ENCODE peak calls at places on chromosomes 6 and 20, in five cellular contexts. F, N, O, J and T are unnamed samples.

GRCh38 chr20:21229163-21229562 is 74.0 kb upstream of the XRN2 start:
- DNase-seq in F (no peak), N (no peak), O (no peak), J (no peak), T (no peak)

GRCh38 chr6:22113046-22113766 is 183.6 kb downstream of the PRL start:
- DNase-seq in F (no peak), N (peak), O (peak), J (no peak), T (peak)

GRCh38 chr6:123127807-123128206 is 131.8 kb downstream of the CLVS2 start:
- DNase-seq in F (no peak), N (no peak), O (no peak), J (no peak), T (no peak)

GRCh38 chr6:14734416-14735340 is 511.2 kb upstream of the JARID2 start:
- DNase-seq in F (no peak), N (peak), O (no peak), J (no peak), T (peak)

GRCh38 chr6:24836116-24836515 is 37.4 kb upstream of the ARMH2 start:
- DNase-seq in F (no peak), N (no peak), O (no peak), J (no peak), T (no peak)

GRCh38 chr6:108732101-108732870 is 115.9 kb upstream of the ARMC2 start:
- DNase-seq in F (no peak), N (no peak), O (no peak), J (no peak), T (peak)

GRCh38 chr6:143397229-143398222 is 53.0 kb downstream of the ADAT2 start:
- DNase-seq in F (no peak), N (peak), O (peak), J (peak), T (peak)

GRCh38 chr20:25551413-25552210 is 33.7 kb downstream of the NINL start:
- DNase-seq in F (no peak), N (no peak), O (no peak), J (no peak), T (peak)

GRCh38 chr6:117545161-117545595 is 57.1 kb downstream of the GOPC start:
- DNase-seq in F (peak), N (no peak), O (no peak), J (no peak), T (no peak)

GRCh38 chr6:170542031-170542719 is 10.9 kb downstream of the PSMB1 start:
- DNase-seq in F (no peak), N (no peak), O (no peak), J (no peak), T (no peak)

GRCh38 chr6:21846541-21847451 is 253.2 kb downstream of the SOX4 start:
- DNase-seq in F (no peak), N (no peak), O (peak), J (no peak), T (no peak)

GRCh38 chr6:25340421-25340820 is 61.2 kb downstream of the CARMIL1 start:
- DNase-seq in F (no peak), N (no peak), O (no peak), J (no peak), T (no peak)

GRCh38 chr20:9202440-9203080 is 133.7 kb downstream of the PLCB4 start:
- DNase-seq in F (no peak), N (no peak), O (no peak), J (no peak), T (no peak)

GRCh38 chr6:11393713-11394627 is 143.6 kb upstream of the TMEM170B start:
- DNase-seq in F (no peak), N (no peak), O (no peak), J (no peak), T (peak)

GRCh38 chr6:166203641-166204222 is 36.1 kb upstream of the TBXT start:
- DNase-seq in F (no peak), N (no peak), O (no peak), J (no peak), T (no peak)

GRCh38 chr6:43937236-43938177 is 167.5 kb downstream of the VEGFA start:
- DNase-seq in F (no peak), N (no peak), O (no peak), J (no peak), T (no peak)

GRCh38 chr6:136968831-136969230 is 46.7 kb downstream of the SLC35D3 start:
- DNase-seq in F (no peak), N (peak), O (peak), J (no peak), T (no peak)

GRCh38 chr20:2651772-2652723 is at the start of gene NOP56:
- DNase-seq in F (peak), N (peak), O (peak), J (peak), T (peak)

GRCh38 chr20:47181056-47181862 is 175.2 kb downstream of the ZMYND8 start:
- DNase-seq in F (peak), N (peak), O (no peak), J (no peak), T (peak)

GRCh38 chr6:1609662-1610496 is at the start of gene FOXC1:
- DNase-seq in F (peak), N (peak), O (peak), J (peak), T (peak)

GRCh38 chr6:153170511-153170910 is 39.4 kb upstream of the RGS17 start:
- DNase-seq in F (no peak), N (no peak), O (no peak), J (no peak), T (peak)

DNA sequence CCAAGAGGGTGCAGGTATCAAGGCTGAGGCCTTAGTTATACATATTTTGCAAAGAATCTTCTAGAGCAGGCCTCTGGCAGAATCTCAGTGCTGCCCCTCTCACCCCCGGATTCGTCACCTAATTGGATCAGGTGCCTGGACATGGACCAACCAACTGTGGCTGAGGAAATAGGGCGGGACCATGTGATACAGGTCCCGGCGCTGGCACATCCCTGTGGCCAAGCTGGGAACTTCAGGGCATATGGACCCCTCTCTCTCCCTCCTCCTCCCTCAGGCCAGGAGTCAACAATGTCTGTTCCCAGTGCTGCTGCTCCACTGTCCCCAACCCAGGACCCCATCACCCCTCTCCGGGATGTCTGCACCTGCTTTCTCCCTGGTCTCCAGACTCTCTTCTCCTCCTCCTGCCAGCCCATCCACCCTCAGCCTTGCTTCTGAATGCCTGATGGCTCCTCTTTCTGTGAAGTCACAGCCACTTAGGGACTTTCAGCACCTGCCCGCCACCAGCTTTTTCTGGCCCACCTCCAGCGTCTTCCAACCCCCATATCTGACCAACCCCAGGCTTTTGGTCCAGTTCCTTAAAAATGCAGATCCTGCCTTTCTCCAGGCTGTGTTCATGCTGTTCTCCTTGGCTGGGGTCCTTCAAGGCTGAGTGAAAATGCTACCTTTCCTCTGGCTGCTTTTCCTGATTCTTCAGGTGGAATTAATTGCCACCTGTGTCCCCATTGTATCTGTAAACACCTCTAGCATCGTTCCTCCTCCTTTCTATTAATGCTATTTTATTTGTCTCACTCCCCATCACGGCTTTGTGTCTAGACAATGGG is 19.0 kb upstream of the MLN start:
- DNase-seq in F (no peak), N (no peak), O (no peak), J (no peak), T (no peak)
- TF ChIP-seq CTCF in F (peak), N (no peak), O (no peak), J (no peak), T (peak)

GRCh38 chr20:235891-236290 is 8.8 kb downstream of the DEFB129 start:
- DNase-seq in F (no peak), N (no peak), O (no peak), J (peak), T (peak)
- TF ChIP-seq CTCF in F (no peak), N (no peak), O (no peak), J (peak), T (peak)

DNA sequence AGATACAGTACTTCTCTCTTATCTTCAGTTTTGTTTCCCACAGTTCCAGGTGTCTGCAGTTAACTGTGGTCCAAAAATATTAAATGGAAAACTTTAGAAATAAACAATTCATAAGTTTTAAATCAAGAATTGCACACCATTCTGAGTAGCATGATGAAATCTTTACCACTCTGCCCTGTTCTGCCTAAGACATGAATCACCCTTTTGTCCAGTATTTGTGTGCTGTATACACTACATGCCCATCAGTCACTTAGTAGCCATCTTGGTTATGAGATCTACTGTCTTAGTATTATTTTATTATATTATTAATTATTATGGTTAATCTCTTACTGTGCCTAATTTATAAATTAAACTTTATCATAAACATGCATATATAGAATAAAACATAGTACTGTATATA is 279.0 kb downstream of the OGFRL1 start:
- DNase-seq in F (no peak), N (no peak), O (no peak), J (no peak), T (no peak)
- TF ChIP-seq CTCF in F (no peak), N (no peak), O (no peak), J (no peak), T (no peak)

GRCh38 chr20:60246751-60247150 is 288.5 kb downstream of the CDH26 start:
- DNase-seq in F (no peak), N (no peak), O (no peak), J (no peak), T (no peak)
- TF ChIP-seq CTCF in F (no peak), N (no peak), O (no peak), J (no peak), T (no peak)

GRCh38 chr6:81753709-81754678 is 1.5 kb upstream of the TENT5A start:
- DNase-seq in F (peak), N (peak), O (peak), J (peak), T (peak)

GRCh38 chr6:81751388-81752083 is 945 bp downstream of the TENT5A start:
- DNase-seq in F (no peak), N (peak), O (peak), J (peak), T (peak)

GRCh38 chr6:81752084-81752968 is at the start of gene TENT5A:
- DNase-seq in F (peak), N (peak), O (peak), J (peak), T (peak)

GRCh38 chr6:81754906-81755305 is 2.4 kb upstream of the TENT5A start:
- DNase-seq in F (no peak), N (no peak), O (no peak), J (no peak), T (no peak)

DNA sequence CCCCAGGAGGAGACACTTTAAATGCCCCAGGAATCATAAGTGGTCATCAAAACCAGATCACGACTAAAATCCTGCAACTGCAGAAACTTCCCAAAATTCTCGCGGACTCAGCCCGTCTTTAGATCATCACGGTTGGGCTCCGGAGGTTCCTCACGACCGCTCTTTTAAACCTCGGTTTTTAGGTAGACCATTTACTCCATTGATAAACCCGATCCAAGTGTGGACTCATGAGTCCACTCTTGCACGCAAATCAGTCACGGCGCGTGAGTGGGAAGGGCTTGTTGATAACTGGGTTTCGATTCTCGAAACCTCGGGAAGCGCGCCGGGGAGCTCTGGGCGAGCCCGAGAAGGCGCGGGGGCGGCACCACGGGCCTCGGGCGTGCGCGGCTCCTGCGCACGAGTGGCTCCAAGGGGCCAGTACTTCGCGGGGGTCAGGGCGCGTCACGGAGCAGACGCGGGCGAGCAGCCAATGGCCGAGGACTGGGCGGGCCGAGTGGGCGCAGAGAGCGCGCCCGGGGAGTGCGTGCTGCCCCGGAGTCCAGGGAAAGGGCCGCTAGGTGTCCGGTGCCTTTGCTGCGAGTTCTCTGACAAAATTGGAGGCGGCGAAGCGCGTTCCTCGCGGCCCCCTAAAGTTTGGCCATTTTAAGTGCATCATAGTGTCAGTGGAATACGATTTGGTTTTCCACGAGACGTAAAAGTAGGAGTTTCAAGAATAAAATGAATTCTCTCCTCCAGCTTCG is 658 bp upstream of the TENT5A start:
- DNase-seq in F (peak), N (peak), O (peak), J (peak), T (peak)
- TF ChIP-seq CTCF in F (no peak), N (no peak), O (no peak), J (no peak), T (peak)